ENCODE peak calls at places on chromosomes 16 and 17, in five cellular contexts. Z is nephron progenitor cell, Y is cardiac fibroblast, J is glutamatergic neuron, R is mesothelial cell of epicardium. M is an unnamed sample.

GRCh38 chr17:66676421-66676820 is 158.5 kb upstream of the CACNG5 start:
- DNase-seq in J (no peak), Z (no peak), R (no peak), Y (no peak), M (no peak)

GRCh38 chr17:80887639-80888175 is 103.9 kb upstream of the CHMP6 start:
- DNase-seq in J (no peak), R (no peak), Y (no peak), Z (no peak), M (no peak)

GRCh38 chr17:80568246-80568645 is 23.6 kb downstream of the RPTOR start:
- DNase-seq in R (no peak), Y (no peak), Z (no peak), J (no peak), M (no peak)

GRCh38 chr17:1193300-1193699 is 13.5 kb upstream of the ABR start:
- DNase-seq in Y (no peak), R (no peak), Z (no peak), J (no peak), M (no peak)

GRCh38 chr17:81666092-81666341 is 388 bp downstream of the OXLD1 start:
- DNase-seq in R (no peak), J (no peak), Y (no peak), Z (no peak), M (no peak)

GRCh38 chr17:20202141-20202574 is 193.0 kb downstream of the SPECC1 start:
- DNase-seq in Z (no peak), Y (no peak), J (no peak), R (no peak), M (no peak)

GRCh38 chr16:51982715-51983680 is 563.9 kb downstream of the TOX3 start:
- DNase-seq in R (no peak), J (peak; percentile 21), Z (peak; percentile 61), Y (peak; percentile 81), M (peak; percentile 63)

GRCh38 chr17:59620518-59621259 is 994 bp downstream of the CLTC start:
- DNase-seq in J (peak; percentile 36), Z (peak; percentile 22), R (no peak), Y (peak; percentile 43), M (peak; percentile 50)

GRCh38 chr17:65527857-65528591 is 33.4 kb downstream of the AXIN2 start:
- DNase-seq in J (no peak), Y (no peak), Z (no peak), R (no peak), M (no peak)

GRCh38 chr17:194844-195602 is 13.6 kb upstream of the DOC2B start:
- DNase-seq in Z (no peak), J (no peak), Y (no peak), R (no peak), M (no peak)

GRCh38 chr16:13957197-13958078 is 37.5 kb downstream of the ERCC4 start:
- DNase-seq in J (peak; percentile 44), Y (peak; percentile 91), Z (peak; percentile 11), R (peak; percentile 52), M (peak; percentile 71)

GRCh38 chr16:59392911-59393310 is 658.8 kb upstream of the GOT2 start:
- DNase-seq in R (no peak), Z (no peak), J (no peak), Y (no peak), M (no peak)

GRCh38 chr17:75679706-75680201 is 12.6 kb downstream of the SAP30BP start:
- DNase-seq in Y (peak; percentile 59), J (no peak), R (no peak), Z (no peak), M (no peak)

GRCh38 chr16:14205666-14206065 is 134.5 kb downstream of the MRTFB start:
- DNase-seq in Z (no peak), Y (no peak), J (no peak), R (no peak), M (no peak)

GRCh38 chr17:3502466-3502865 is 26.7 kb downstream of the ASPA start:
- DNase-seq in Z (no peak), R (no peak), Y (no peak), J (no peak), M (no peak)

GRCh38 chr17:5832886-5833285 is 237.3 kb upstream of the WSCD1 start:
- DNase-seq in Z (no peak), Y (peak; percentile 2), R (no peak), J (no peak), M (no peak)

GRCh38 chr16:73792199-73793108 is 504.2 kb upstream of the PSMD7 start:
- DNase-seq in R (no peak), Z (peak; percentile 19), J (no peak), Y (no peak), M (peak; percentile 38)

GRCh38 chr17:82424001-82424862 is 5.8 kb upstream of the OGFOD3 start:
- DNase-seq in Y (peak; percentile 54), Z (peak; percentile 42), R (no peak), J (no peak), M (no peak)

GRCh38 chr16:64982581-64982980 is 139.3 kb downstream of the CDH11 start:
- DNase-seq in J (no peak), Y (no peak), Z (no peak), R (no peak), M (no peak)

GRCh38 chr17:38731526-38732294 is 1.6 kb downstream of the CISD3 start:
- DNase-seq in Y (no peak), Z (no peak), R (no peak), J (no peak), M (no peak)

GRCh38 chr17:56502120-56502519 is 91.4 kb upstream of the NOG start:
- DNase-seq in R (no peak), Y (no peak), Z (no peak), J (no peak), M (no peak)

GRCh38 chr17:29595943-29596774 is 3.2 kb downstream of the ANKRD13B start:
- DNase-seq in R (no peak), J (peak; percentile 14), Y (no peak), Z (no peak), M (no peak)

GRCh38 chr17:38509772-38510423 is 81.6 kb downstream of the ARHGAP23 start:
- DNase-seq in R (no peak), Y (peak; percentile 24), J (peak; percentile 52), Z (peak; percentile 44), M (peak; percentile 59)

GRCh38 chr17:64658931-64659330 is 3.2 kb downstream of the SMURF2 start:
- DNase-seq in Y (peak; percentile 64), R (no peak), Z (no peak), J (no peak), M (no peak)

GRCh38 chr16:5508371-5508770 is 410.8 kb upstream of the EEF2KMT start:
- DNase-seq in Z (no peak), J (no peak), Y (no peak), R (no peak), M (no peak)

GRCh38 chr16:85180047-85180878 is 68.0 kb upstream of the CIBAR2 start:
- DNase-seq in J (no peak), Z (no peak), Y (no peak), R (no peak), M (peak; percentile 47)

GRCh38 chr16:70430667-70431536 is 8.0 kb downstream of the ST3GAL2 start:
- DNase-seq in J (no peak), Z (peak; percentile 29), Y (no peak), R (no peak), M (no peak)

GRCh38 chr17:57372156-57372555 is 115.8 kb downstream of the MSI2 start:
- DNase-seq in R (no peak), Z (no peak), J (no peak), Y (peak; percentile 47), M (no peak)

GRCh38 chr17:61406871-61407210 is 7.2 kb downstream of the TBX2 start:
- DNase-seq in J (no peak), R (no peak), Y (no peak), Z (no peak), M (no peak)

DNA sequence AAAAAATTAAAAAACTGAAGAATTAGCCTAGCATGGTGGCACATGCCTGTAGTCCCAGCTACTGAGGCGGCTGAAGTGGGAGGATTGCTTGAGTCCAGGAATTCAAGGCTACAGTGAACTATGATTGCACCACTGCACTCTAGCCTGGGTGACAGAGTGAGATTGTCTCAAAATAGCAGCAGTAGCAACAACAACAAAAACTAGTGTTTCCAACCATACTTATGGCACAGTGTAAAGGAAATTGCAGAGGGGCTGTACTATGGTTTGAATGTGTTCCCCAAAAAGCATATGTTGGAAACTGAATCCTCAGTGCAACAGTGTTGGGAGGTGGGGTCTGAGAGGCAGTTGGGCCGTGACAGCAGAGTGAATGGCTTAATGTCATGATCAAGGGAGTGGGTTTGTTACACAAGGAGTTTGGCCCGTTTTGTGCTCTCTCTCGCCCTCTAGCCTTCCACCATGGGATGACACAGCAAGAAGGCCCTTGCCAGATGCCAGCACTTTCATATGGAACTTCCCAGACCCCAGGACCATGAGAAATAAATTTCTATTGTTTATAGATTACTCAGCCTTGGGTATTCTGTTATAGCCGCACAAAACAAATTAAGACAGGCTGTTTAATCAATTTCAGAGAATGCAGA is 70.0 kb downstream of the PGS1 start:
- DNase-seq in Y (no peak), R (no peak), Z (no peak), J (no peak), M (no peak)
- TF ChIP-seq CTCF in Y (peak; percentile 25), R (no peak), Z (peak; percentile 7), J (peak; percentile 29), M (peak; percentile 46)

DNA sequence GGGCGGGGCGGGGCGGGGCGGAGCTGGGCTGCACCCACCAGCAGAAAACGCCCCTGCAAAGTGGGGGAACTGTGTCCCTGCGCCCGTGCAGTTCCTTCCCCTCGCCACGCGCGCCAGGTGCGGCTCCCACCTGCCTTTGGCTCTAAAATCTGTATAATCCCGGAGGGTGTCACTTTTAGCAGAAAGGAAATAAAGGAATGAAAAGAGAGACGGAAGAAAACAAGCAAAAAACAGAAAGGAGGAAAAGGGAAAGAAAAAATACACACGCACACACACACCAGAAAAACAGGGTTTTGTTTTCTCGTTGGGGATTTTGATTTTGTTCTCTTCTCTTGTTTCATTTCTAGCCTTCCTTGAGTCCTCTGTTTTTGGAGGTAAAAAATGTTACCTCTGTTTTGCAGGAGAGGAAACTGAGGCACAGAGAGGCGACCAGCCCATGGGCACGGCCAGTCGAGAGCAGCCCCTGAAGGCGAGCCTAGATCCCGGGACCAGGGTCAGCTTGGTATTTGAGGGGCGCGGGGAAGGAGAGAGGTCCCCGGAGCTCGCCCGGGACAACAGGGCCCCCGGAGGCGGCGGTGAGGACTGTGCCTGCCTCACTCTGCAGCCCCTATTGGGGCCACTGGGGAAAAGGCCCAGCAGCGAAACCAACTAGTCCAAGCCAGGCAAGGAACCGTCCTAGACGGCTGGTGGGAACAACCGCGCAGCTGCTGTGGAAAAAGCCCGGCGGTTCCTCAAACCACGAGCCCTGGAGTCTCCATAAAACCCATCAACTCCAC is 594 bp upstream of the CARHSP1 start:
- DNase-seq in J (peak; percentile 40), Z (peak; percentile 43), R (no peak), Y (no peak), M (peak; percentile 57)
- TF ChIP-seq CTCF in J (no peak), Z (no peak), R (no peak), Y (no peak), M (peak; percentile 12)

GRCh38 chr16:2473425-2473926 is 1.5 kb upstream of the TBC1D24 start:
- DNase-seq in R (no peak), J (no peak), Z (peak; percentile 67), Y (no peak), M (no peak)
- TF ChIP-seq CTCF in R (no peak), J (no peak), Z (no peak), Y (no peak), M (no peak)

GRCh38 chr16:56608876-56609462 is 585 bp downstream of the MT2A start:
- DNase-seq in J (no peak), R (no peak), Y (peak; percentile 14), Z (no peak), M (no peak)

GRCh38 chr16:56611281-56611833 is 3.0 kb downstream of the MT2A start:
- DNase-seq in R (no peak), Y (peak; percentile 75), J (no peak), Z (no peak), M (no peak)

GRCh38 chr16:56610609-56611111 is 2.3 kb downstream of the MT2A start:
- DNase-seq in J (no peak), R (no peak), Y (peak; percentile 67), Z (no peak), M (no peak)

GRCh38 chr16:56609463-56609921 is 1.1 kb downstream of the MT2A start:
- DNase-seq in Z (no peak), R (peak; percentile 52), Y (peak; percentile 89), J (no peak), M (peak; percentile 64)

GRCh38 chr16:56610017-56610608 is 1.7 kb downstream of the MT2A start:
- DNase-seq in R (no peak), Z (no peak), Y (peak; percentile 93), J (no peak), M (no peak)
- TF ChIP-seq CTCF in R (no peak), Z (no peak), Y (no peak), J (no peak), M (no peak)

M was measured in BE2C.